ENCODE peak calls at places on chromosome 18, in six cellular contexts. W is psoas muscle, O is uterus, V is breast epithelium, D is adrenal gland, M is testis. K is an unnamed sample.

GRCh38 chr18:48983793-48984437 is 33.1 kb upstream of the SMAD7 start:
- DNase-seq in W (no peak), O (no peak), V (no peak), D (peak), M (no peak), K (no peak)

GRCh38 chr18:12159446-12159845 is 65.8 kb downstream of the ANKRD62 start:
- DNase-seq in W (no peak), O (no peak), V (no peak), D (no peak), M (no peak), K (no peak)

GRCh38 chr18:24958001-24958400 is 394.0 kb downstream of the ZNF521 start:
- DNase-seq in W (no peak), O (no peak), V (no peak), D (no peak), M (no peak), K (no peak)

GRCh38 chr18:24315170-24315569 is 82.5 kb downstream of the OSBPL1A start:
- DNase-seq in W (no peak), O (no peak), V (no peak), D (no peak), M (no peak), K (no peak)

GRCh38 chr18:78976697-78977626 is 2.7 kb upstream of the SALL3 start:
- DNase-seq in W (no peak), O (no peak), V (no peak), D (no peak), M (no peak), K (no peak)

GRCh38 chr18:75489493-75490190 is 62.1 kb upstream of the SMIM21 start:
- DNase-seq in W (no peak), O (peak), V (no peak), D (no peak), M (peak), K (no peak)

GRCh38 chr18:42341423-42341822 is 386.4 kb downstream of the PIK3C3 start:
- DNase-seq in W (no peak), O (no peak), V (no peak), D (no peak), M (no peak), K (no peak)

GRCh38 chr18:57659463-57660102 is 37.9 kb upstream of the NARS1 start:
- DNase-seq in W (no peak), O (no peak), V (no peak), D (no peak), M (no peak), K (no peak)

GRCh38 chr18:5196253-5197031 is 615 bp downstream of the AKAIN1 start:
- DNase-seq in W (no peak), O (no peak), V (no peak), D (peak), M (no peak), K (peak)

GRCh38 chr18:56550121-56550520 is 88.3 kb downstream of the TXNL1 start:
- DNase-seq in W (no peak), O (no peak), V (no peak), D (no peak), M (no peak), K (no peak)

GRCh38 chr18:48551100-48551499 is 12.3 kb downstream of the CTIF start:
- DNase-seq in W (no peak), O (no peak), V (no peak), D (no peak), M (no peak), K (no peak)

GRCh38 chr18:49178736-49179135 is 228.0 kb upstream of the SMAD7 start:
- DNase-seq in W (no peak), O (no peak), V (no peak), D (no peak), M (peak), K (peak)

GRCh38 chr18:31648966-31649429 is 35.4 kb downstream of the B4GALT6 start:
- DNase-seq in W (no peak), O (no peak), V (no peak), D (peak), M (no peak), K (no peak)

GRCh38 chr18:41059126-41059415 is 896.0 kb upstream of the PIK3C3 start:
- DNase-seq in W (no peak), O (no peak), V (no peak), D (no peak), M (no peak), K (no peak)

GRCh38 chr18:49812321-49813070 is 837 bp downstream of the ACAA2 start:
- DNase-seq in W (no peak), O (no peak), V (no peak), D (no peak), M (no peak), K (no peak)

GRCh38 chr18:36559458-36559857 is 261.9 kb downstream of the FHOD3 start:
- DNase-seq in W (no peak), O (no peak), V (no peak), D (no peak), M (no peak), K (no peak)

GRCh38 chr18:79108520-79109215 is 39.5 kb downstream of the ATP9B start:
- DNase-seq in W (no peak), O (no peak), V (no peak), D (no peak), M (no peak), K (no peak)

GRCh38 chr18:3848316-3848715 is 398.3 kb downstream of the TGIF1 start:
- DNase-seq in W (no peak), O (no peak), V (no peak), D (no peak), M (no peak), K (no peak)

GRCh38 chr18:13217971-13218375 is 587 bp upstream of the LDLRAD4 start:
- DNase-seq in W (no peak), O (peak), V (no peak), D (peak), M (peak), K (peak)

GRCh38 chr18:21740474-21740723 is 193 bp upstream of the MIB1 start:
- DNase-seq in W (no peak), O (no peak), V (peak), D (no peak), M (peak), K (no peak)

GRCh38 chr18:35163736-35164532 is 76.9 kb upstream of the ZNF397 start:
- DNase-seq in W (peak), O (no peak), V (no peak), D (peak), M (no peak), K (no peak)
- H3K27ac ChIP-seq in W (no peak), O (no peak), V (no peak), D (peak), M (no peak), K (no peak)

GRCh38 chr18:10518595-10519273 is 7.1 kb upstream of the NAPG start:
- DNase-seq in W (peak), O (peak), V (no peak), D (peak), M (peak), K (peak)
- H3K27ac ChIP-seq in W (no peak), O (peak), V (no peak), D (peak), M (no peak), K (no peak)

GRCh38 chr18:67771271-67771670 is 254.8 kb upstream of the DSEL start:
- DNase-seq in W (no peak), O (no peak), V (no peak), D (no peak), M (no peak), K (no peak)
- H3K27ac ChIP-seq in W (no peak), O (no peak), V (no peak), D (no peak), M (no peak), K (no peak)

DNA sequence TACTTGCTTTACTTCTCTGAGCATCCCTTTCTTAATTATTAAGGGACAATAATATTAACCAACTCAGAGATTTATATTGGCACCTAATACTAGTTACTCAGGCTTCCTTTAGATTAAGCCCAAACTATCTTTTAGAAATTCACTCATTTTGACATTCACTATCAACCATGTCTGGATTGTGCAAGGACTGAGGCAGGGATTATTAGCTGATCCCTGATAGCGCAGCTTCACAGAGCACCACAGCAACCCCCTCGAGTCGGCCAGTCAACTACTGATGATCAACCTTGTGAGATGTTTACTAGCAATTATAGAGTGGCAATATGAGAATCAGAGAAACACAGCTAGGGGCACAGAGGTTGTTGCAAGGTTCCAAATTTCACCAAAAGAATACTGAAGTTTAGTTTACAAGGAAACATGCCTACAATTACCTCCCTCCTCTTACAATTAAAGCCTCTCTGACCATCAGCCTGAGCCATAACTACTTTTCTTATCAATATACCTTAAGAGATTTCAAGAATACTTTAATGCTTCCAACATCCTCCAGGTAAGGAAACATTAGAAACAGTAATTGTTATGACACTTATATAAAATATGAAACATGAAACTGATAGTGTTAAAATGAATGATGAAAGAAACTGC is 191.6 kb downstream of the TCF4 start:
- DNase-seq in W (no peak), O (no peak), V (no peak), D (no peak), M (no peak), K (no peak)
- H3K27ac ChIP-seq in W (no peak), O (peak), V (peak), D (no peak), M (no peak), K (no peak)

K was measured in WERI-Rb-1.